ENCODE peak calls at places on chromosomes 4 and X, in four cellular contexts. One of them, this sample, is unnamed.

GRCh38 chrX:100798815-100799214 is 21.4 kb upstream of the CSTF2 start:
- DNase-seq in HepG2: no peak
- DNase-seq in HCT116: no peak
- DNase-seq in K562: no peak
- DNase-seq in this sample: no peak

GRCh38 chr4:184978211-184978610 is 40.1 kb upstream of the HELT start:
- DNase-seq in HepG2: no peak
- DNase-seq in HCT116: no peak
- DNase-seq in K562: no peak
- DNase-seq in this sample: no peak

GRCh38 chr4:26060286-26060685 is 146.3 kb downstream of the SMIM20 start:
- DNase-seq in HepG2: no peak
- DNase-seq in HCT116: no peak
- DNase-seq in K562: no peak
- DNase-seq in this sample: no peak

GRCh38 chrX:55521687-55522086 is 32.0 kb upstream of the USP51 start:
- DNase-seq in HepG2: no peak
- DNase-seq in HCT116: no peak
- DNase-seq in K562: no peak
- DNase-seq in this sample: no peak

GRCh38 chr4:154329939-154330338 is 161.7 kb downstream of the DCHS2 start:
- DNase-seq in HepG2: no peak
- DNase-seq in HCT116: no peak
- DNase-seq in K562: no peak
- DNase-seq in this sample: no peak

GRCh38 chr4:26201119-26201518 is 119.7 kb upstream of the RBPJ start:
- DNase-seq in HepG2: no peak
- DNase-seq in HCT116: no peak
- DNase-seq in K562: no peak
- DNase-seq in this sample: no peak

GRCh38 chr4:181528570-181529184 is 714.5 kb upstream of the TENM3 start:
- DNase-seq in HepG2: peak; percentile 56
- DNase-seq in HCT116: peak; percentile 54
- DNase-seq in K562: peak; percentile 59
- DNase-seq in this sample: peak; percentile 36

GRCh38 chr4:12409507-12410190 is 981.0 kb upstream of the HS3ST1 start:
- DNase-seq in HepG2: no peak
- DNase-seq in HCT116: peak; percentile 26
- DNase-seq in K562: no peak
- DNase-seq in this sample: no peak

GRCh38 chrX:104324871-104325585 is 70.3 kb upstream of the ESX1 start:
- DNase-seq in HepG2: no peak
- DNase-seq in HCT116: no peak
- DNase-seq in K562: no peak
- DNase-seq in this sample: no peak
- TF ChIP-seq TCF7L2 in HepG2: no peak
- TF ChIP-seq TCF7L2 in HCT116: no peak
- TF ChIP-seq TCF7L2 in K562: no peak
- TF ChIP-seq TCF7L2 in this sample: no peak

GRCh38 chr4:110088670-110089069 is 109.7 kb downstream of the ELOVL6 start:
- DNase-seq in HepG2: no peak
- DNase-seq in HCT116: peak; percentile 48
- DNase-seq in K562: peak; percentile 38
- DNase-seq in this sample: no peak

GRCh38 chr4:110084154-110084553 is 114.3 kb downstream of the ELOVL6 start:
- DNase-seq in HepG2: no peak
- DNase-seq in HCT116: no peak
- DNase-seq in K562: no peak
- DNase-seq in this sample: no peak

GRCh38 chr4:110087116-110087708 is 111.2 kb downstream of the ELOVL6 start:
- DNase-seq in HepG2: no peak
- DNase-seq in HCT116: peak; percentile 51
- DNase-seq in K562: no peak
- DNase-seq in this sample: no peak

GRCh38 chr4:110085131-110085530 is 113.3 kb downstream of the ELOVL6 start:
- DNase-seq in HepG2: peak; percentile 7
- DNase-seq in HCT116: no peak
- DNase-seq in K562: peak; percentile 62
- DNase-seq in this sample: no peak
- TF ChIP-seq POLR2AphosphoS5 in HepG2: no peak
- TF ChIP-seq POLR2AphosphoS5 in HCT116: no peak
- TF ChIP-seq POLR2AphosphoS5 in K562: no peak
- TF ChIP-seq POLR2AphosphoS5 in this sample: no peak

GRCh38 chrX:129940721-129941120 is 34.8 kb downstream of the UTP14A start:
- DNase-seq in HepG2: no peak
- DNase-seq in HCT116: no peak
- DNase-seq in K562: no peak
- DNase-seq in this sample: no peak
- H3K27me3 ChIP-seq in HepG2: no peaks in the 10 kb centered on the region
- H3K27me3 ChIP-seq in HCT116: no peaks in the 10 kb centered on the region
- H3K27me3 ChIP-seq in K562: no peaks in the 10 kb centered on the region
- H3K27me3 ChIP-seq in this sample: no peaks in the 10 kb centered on the region

GRCh38 chrX:80808160-80808735 is 1.4 kb downstream of the BRWD3 start:
- DNase-seq in HepG2: peak; percentile 61
- DNase-seq in HCT116: peak; percentile 64
- DNase-seq in K562: peak; percentile 81
- DNase-seq in this sample: no peak

GRCh38 chrX:80806557-80806956 is 3.1 kb downstream of the BRWD3 start:
- DNase-seq in HepG2: no peak
- DNase-seq in HCT116: no peak
- DNase-seq in K562: no peak
- DNase-seq in this sample: no peak

GRCh38 chrX:80807606-80808159 is 2.0 kb downstream of the BRWD3 start:
- DNase-seq in HepG2: no peak
- DNase-seq in HCT116: no peak
- DNase-seq in K562: peak; percentile 2
- DNase-seq in this sample: peak; percentile 70

GRCh38 chrX:80810365-80810978 is 795 bp upstream of the BRWD3 start:
- DNase-seq in HepG2: no peak
- DNase-seq in HCT116: no peak
- DNase-seq in K562: peak; percentile 16
- DNase-seq in this sample: no peak

GRCh38 chrX:80808854-80809493 is 703 bp downstream of the BRWD3 start:
- DNase-seq in HepG2: no peak
- DNase-seq in HCT116: no peak
- DNase-seq in K562: peak; percentile 17
- DNase-seq in this sample: no peak
- TF ChIP-seq TCF7L2 in HepG2: no peak
- TF ChIP-seq TCF7L2 in HCT116: no peak
- TF ChIP-seq TCF7L2 in K562: no peak
- TF ChIP-seq TCF7L2 in this sample: no peak

GRCh38 chr4:2536193-2537010 is at the start of gene FAM193A:
- DNase-seq in HepG2: peak; percentile 96
- DNase-seq in HCT116: peak; percentile 99
- DNase-seq in K562: peak; percentile 99
- DNase-seq in this sample: peak; percentile 82

GRCh38 chr4:2537011-2537830 is 774 bp downstream of the FAM193A start:
- DNase-seq in HepG2: peak; percentile 44
- DNase-seq in HCT116: no peak
- DNase-seq in K562: peak; percentile 41
- DNase-seq in this sample: no peak

GRCh38 chr4:2534904-2535385 is 1.5 kb upstream of the FAM193A start:
- DNase-seq in HepG2: peak; percentile 47
- DNase-seq in HCT116: no peak
- DNase-seq in K562: peak; percentile 23
- DNase-seq in this sample: no peak

GRCh38 chr4:2535386-2536192 is 858 bp upstream of the FAM193A start:
- DNase-seq in HepG2: peak; percentile 42
- DNase-seq in HCT116: no peak
- DNase-seq in K562: peak; percentile 43
- DNase-seq in this sample: no peak
- TF ChIP-seq POLR2AphosphoS5 in HepG2: peak; percentile 54
- TF ChIP-seq POLR2AphosphoS5 in HCT116: no peak
- TF ChIP-seq POLR2AphosphoS5 in K562: peak; percentile 27
- TF ChIP-seq POLR2AphosphoS5 in this sample: peak; percentile 36

GRCh38 chr4:152028131-152028530 is 267.3 kb upstream of the GATB start:
- DNase-seq in HepG2: no peak
- DNase-seq in HCT116: no peak
- DNase-seq in K562: no peak
- DNase-seq in this sample: no peak
- H3K27me3 ChIP-seq in HepG2: no peaks in the 10 kb centered on the region
- H3K27me3 ChIP-seq in HCT116: no peaks in the 10 kb centered on the region
- H3K27me3 ChIP-seq in K562: peaks cover 6% of the 10 kb centered on the region
- H3K27me3 ChIP-seq in this sample: no peaks in the 10 kb centered on the region

DNA sequence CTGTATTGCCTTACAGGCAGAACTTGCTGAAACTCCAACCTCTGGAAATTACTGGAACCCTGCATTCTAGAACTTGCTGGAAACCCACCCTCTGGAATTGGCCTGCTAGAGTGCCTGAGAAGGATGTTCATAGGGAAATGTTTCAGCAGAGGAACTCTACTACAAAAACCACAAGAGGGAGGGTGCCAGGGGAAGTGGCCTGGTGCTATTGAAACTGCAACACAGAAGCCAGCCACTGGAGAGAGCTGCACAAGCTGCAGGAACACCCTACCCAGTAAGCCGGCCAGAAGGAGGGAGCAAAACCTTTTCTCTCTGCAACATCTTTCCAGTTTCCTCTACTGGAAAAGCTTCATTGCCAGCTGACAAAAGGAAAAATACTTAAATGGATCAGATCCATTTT is 2.5 kb upstream of the BRWD3 start:
- DNase-seq in HepG2: peak; percentile 18
- DNase-seq in HCT116: no peak
- DNase-seq in K562: peak; percentile 12
- DNase-seq in this sample: no peak
- TF ChIP-seq TCF7L2 in HepG2: no peak
- TF ChIP-seq TCF7L2 in HCT116: no peak
- TF ChIP-seq TCF7L2 in K562: no peak
- TF ChIP-seq TCF7L2 in this sample: no peak

This sample was measured in Panc1.